ENCODE peak calls at places on chromosomes 16 and 17, in six cellular contexts. U is OCI-LY7, W is PC-3, P is GM23338, I is PC-9, E is SK-N-SH. C is an unnamed sample. For H3K9me2, the result is how much of the 10 kb centered on the place peaks cover.

GRCh38 chr17:35801583-35802224 is 6.3 kb upstream of the MMP28 start:
- DNase-seq in U (peak), W (no peak), P (no peak), I (no peak), E (peak), C (peak)

GRCh38 chr17:31190351-31190750 is 95.6 kb downstream of the NF1 start:
- DNase-seq in U (no peak), W (no peak), P (peak), I (no peak), E (no peak), C (no peak)

GRCh38 chr17:73588291-73589095 is 55.8 kb downstream of the SDK2 start:
- DNase-seq in U (peak), W (no peak), P (no peak), I (no peak), E (peak), C (no peak)

GRCh38 chr16:82059983-82060421 is 24.9 kb downstream of the HSD17B2 start:
- DNase-seq in U (no peak), W (no peak), P (no peak), I (no peak), E (no peak), C (no peak)

GRCh38 chr17:78355701-78356100 is 4.2 kb downstream of the SOCS3 start:
- DNase-seq in U (no peak), W (no peak), P (no peak), I (no peak), E (no peak), C (no peak)

GRCh38 chr16:46568472-46569230 is 52.5 kb downstream of the SHCBP1 start:
- DNase-seq in U (no peak), W (no peak), P (no peak), I (no peak), E (no peak), C (no peak)

GRCh38 chr16:48481772-48482171 is 96.6 kb upstream of the SIAH1 start:
- DNase-seq in U (no peak), W (no peak), P (no peak), I (no peak), E (no peak), C (no peak)

GRCh38 chr17:35788504-35788998 is 6.9 kb downstream of the MMP28 start:
- DNase-seq in U (no peak), W (peak), P (no peak), I (no peak), E (peak), C (peak)

GRCh38 chr17:45902892-45903346 is 8.6 kb downstream of the MAPT start:
- DNase-seq in U (no peak), W (peak), P (no peak), I (no peak), E (peak), C (no peak)

GRCh38 chr17:1989135-1989534 is 36.0 kb downstream of the RTN4RL1 start:
- DNase-seq in U (no peak), W (peak), P (no peak), I (peak), E (no peak), C (no peak)

GRCh38 chr16:84749815-84750214 is 50.0 kb downstream of the USP10 start:
- DNase-seq in U (no peak), W (no peak), P (no peak), I (no peak), E (no peak), C (no peak)
- H3K9me2 ChIP-seq in U (under half), W (under half), P (under half), I (under half), E (under half), C (under half)

DNA sequence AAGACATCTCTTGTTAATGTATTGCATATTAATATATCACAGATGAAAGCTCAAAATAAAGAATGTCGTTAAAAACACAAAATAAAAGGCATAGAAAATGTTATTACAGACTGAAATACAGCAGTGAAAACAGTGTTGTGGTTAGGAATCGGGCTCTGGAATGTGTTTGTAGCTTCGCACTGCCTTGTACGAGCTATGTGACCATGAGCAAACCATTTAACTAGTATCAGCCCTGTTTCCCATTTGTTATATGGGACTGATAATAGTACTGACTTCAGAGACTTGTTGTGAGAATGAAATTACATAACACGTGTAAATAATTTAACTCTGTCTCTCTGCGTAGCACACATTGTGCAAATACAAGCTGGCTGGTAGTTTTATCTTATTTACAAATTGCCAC is 648 bp upstream of the RBFOX1 start:
- DNase-seq in U (no peak), W (no peak), P (no peak), I (no peak), E (no peak), C (no peak)
- H3K9me2 ChIP-seq in U (under half), W (under half), P (under half), I (under half), E (under half), C (under half)

GRCh38 chr16:49562228-49562627 is 188.6 kb downstream of the C16orf78 start:
- DNase-seq in U (no peak), W (no peak), P (no peak), I (no peak), E (no peak), C (no peak)

GRCh38 chr16:49558451-49558850 is 184.8 kb downstream of the C16orf78 start:
- DNase-seq in U (no peak), W (no peak), P (no peak), I (no peak), E (no peak), C (no peak)

GRCh38 chr16:49557070-49557446 is 183.5 kb downstream of the C16orf78 start:
- DNase-seq in U (no peak), W (no peak), P (peak), I (no peak), E (no peak), C (peak)

GRCh38 chr16:49559242-49559641 is 185.6 kb downstream of the C16orf78 start:
- DNase-seq in U (no peak), W (no peak), P (no peak), I (no peak), E (no peak), C (no peak)

GRCh38 chr16:49560018-49560830 is 186.6 kb downstream of the C16orf78 start:
- DNase-seq in U (no peak), W (no peak), P (no peak), I (no peak), E (no peak), C (no peak)
- H3K9me2 ChIP-seq in U (under half), W (under half), P (under half), I (under half), E (under half), C (under half)

DNA sequence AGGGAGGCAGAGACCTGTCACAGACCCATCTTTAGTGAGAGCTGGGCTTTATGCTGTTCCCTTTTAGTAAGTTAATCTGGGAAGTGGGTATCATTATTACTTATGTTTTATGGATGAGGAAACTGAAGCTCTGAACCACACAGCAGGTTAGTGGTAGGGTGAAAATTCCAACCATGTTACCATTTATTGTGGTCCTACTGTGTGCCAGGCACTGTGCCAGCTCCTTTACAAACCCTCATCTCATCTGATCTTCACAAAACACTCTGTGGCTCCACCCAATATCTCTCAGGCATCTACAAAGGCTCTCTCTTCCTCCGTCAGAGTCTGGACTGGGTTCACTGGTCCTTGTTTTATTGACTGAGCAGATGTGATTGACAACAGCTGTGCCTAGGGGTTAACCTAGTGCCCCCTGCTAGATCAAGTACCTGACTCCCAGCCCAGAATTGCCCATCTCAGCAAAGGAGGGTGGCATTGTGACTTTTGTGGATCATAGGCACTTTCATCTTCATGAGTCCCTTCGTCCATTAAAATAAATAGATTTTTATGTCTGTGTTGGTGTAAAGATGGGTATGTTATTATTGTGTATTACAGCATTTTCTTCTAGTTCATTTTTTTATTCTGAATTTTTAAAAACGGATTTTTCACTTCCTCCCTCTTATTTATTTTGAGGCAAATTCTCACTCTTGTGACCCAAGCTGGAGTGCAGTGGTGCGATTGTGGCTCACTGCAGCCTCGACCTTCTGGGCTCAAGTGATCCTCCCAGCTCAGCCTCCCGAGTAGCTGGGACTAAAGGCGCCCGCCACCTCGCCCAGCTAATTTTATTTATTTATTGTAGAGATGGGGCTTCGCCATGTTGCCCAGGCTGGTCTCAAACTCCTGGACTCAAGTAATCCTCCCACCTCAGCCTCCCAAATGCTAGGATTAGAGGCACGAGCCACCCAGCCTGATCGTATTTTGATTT is 3.1 kb downstream of the TGFB1I1 start:
- DNase-seq in U (no peak), W (no peak), P (no peak), I (no peak), E (no peak), C (no peak)
- H3K9me2 ChIP-seq in U (under half), W (under half), P (under half), I (under half), E (under half), C (under half)

GRCh38 chr17:43940630-43941029 is 1.6 kb downstream of the PPY start:
- DNase-seq in U (peak), W (peak), P (peak), I (peak), E (peak), C (peak)
- H3K9me2 ChIP-seq in U (under half), W (under half), P (under half), I (under half), E (under half), C (under half)

DNA sequence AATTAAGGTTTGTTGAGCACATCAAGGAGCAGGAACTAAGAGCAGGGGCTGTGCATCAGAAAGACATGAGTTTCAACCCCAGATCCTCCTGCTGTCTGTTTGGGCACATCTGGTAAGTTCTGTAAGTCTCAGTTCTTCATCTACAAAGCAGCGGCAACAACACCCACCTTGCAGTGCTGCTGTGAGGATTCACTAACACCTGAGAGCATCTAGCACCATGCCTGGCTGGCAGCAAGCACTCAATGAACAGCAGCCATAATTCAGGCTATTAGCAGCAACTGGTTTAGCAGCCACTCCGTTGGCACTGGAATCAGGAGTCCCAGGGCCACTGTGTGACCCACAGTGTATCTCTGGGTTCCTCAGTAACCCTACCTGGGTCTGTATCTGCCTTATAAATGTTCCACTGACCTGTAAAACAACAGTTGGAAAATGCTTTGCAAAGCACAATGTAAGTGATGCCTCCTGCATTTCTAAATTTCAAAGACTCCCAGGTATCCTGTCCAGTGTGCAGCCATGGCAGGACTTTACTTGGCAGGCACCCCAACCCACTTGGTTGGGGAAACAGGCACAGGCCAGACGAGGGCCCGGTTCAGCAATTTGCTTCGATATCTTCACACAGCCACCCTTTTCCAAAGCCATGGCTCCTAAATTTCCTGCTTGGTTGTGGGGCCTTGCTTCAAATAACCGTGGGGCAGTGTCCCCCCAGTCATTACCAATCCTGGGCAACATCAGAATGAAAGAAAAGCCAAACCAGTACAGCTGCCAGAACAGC is 4.2 kb downstream of the ST3GAL2 start:
- DNase-seq in U (peak), W (no peak), P (no peak), I (no peak), E (no peak), C (no peak)
- H3K9me2 ChIP-seq in U (under half), W (under half), P (under half), I (under half), E (under half), C (under half)